ENCODE peak calls at places on chromosome 20, in seven cellular contexts. J is PC-9; U is CD8-positive, alpha-beta T cell; Y is lower lobe of right lung; P is K562; C is body of pancreas; Z is AG04450. K is an unnamed sample.

GRCh38 chr20:62837790-62838458 is 21.1 kb downstream of the COL9A3 start:
- DNase-seq in C (peak; percentile 61), Y (peak; percentile 66), P (no peak), J (peak; percentile 73), U (no peak), Z (no peak), K (no peak)

GRCh38 chr20:62045529-62046277 is 20.0 kb downstream of the TAF4 start:
- DNase-seq in U (no peak), Z (no peak), Y (peak; percentile 19), P (no peak), C (peak; percentile 1), J (no peak), K (no peak)

GRCh38 chr20:50127587-50128519 is 14.9 kb upstream of the UBE2V1 start:
- DNase-seq in C (no peak), P (no peak), U (no peak), J (no peak), Z (no peak), Y (no peak), K (no peak)

GRCh38 chr20:40897177-40897700 is 131.4 kb upstream of the TOP1 start:
- DNase-seq in U (no peak), Y (no peak), C (no peak), Z (peak; percentile 16), J (no peak), P (no peak), K (no peak)

GRCh38 chr20:24376523-24377085 is 92.8 kb upstream of the SYNDIG1 start:
- DNase-seq in Y (no peak), P (no peak), C (no peak), J (no peak), U (no peak), Z (peak; percentile 21), K (peak; percentile 8)

GRCh38 chr20:53621482-53622246 is 28.0 kb upstream of the ZNF217 start:
- DNase-seq in P (peak; percentile 59), U (no peak), J (peak; percentile 99), Z (no peak), C (peak; percentile 52), Y (no peak), K (peak; percentile 62)

GRCh38 chr20:57439432-57439831 is 48.2 kb downstream of the RBM38 start:
- DNase-seq in P (no peak), U (no peak), C (peak; percentile 92), Z (no peak), Y (peak; percentile 90), J (peak; percentile 70), K (no peak)

GRCh38 chr20:37656945-37657344 is 36.9 kb upstream of the CTNNBL1 start:
- DNase-seq in C (no peak), P (no peak), Z (no peak), U (no peak), J (no peak), Y (no peak), K (no peak)

GRCh38 chr20:45082468-45082867 is 18.5 kb downstream of the KCNS1 start:
- DNase-seq in U (no peak), J (no peak), Y (no peak), Z (no peak), C (no peak), P (no peak), K (no peak)

GRCh38 chr20:760751-761417 is 7.4 kb downstream of the SLC52A3 start:
- DNase-seq in Z (no peak), Y (peak; percentile 68), J (no peak), U (no peak), P (peak; percentile 77), C (peak; percentile 35), K (no peak)

GRCh38 chr20:5991623-5992441 is 41.4 kb downstream of the MCM8 start:
- DNase-seq in P (no peak), Y (no peak), J (no peak), C (no peak), Z (no peak), U (no peak), K (no peak)

GRCh38 chr20:2809690-2810089 is 5.1 kb upstream of the C20orf141 start:
- DNase-seq in C (no peak), U (no peak), Y (no peak), J (no peak), P (no peak), Z (no peak), K (no peak)

GRCh38 chr20:58224097-58224496 is 4.4 kb downstream of the ANKRD60 start:
- DNase-seq in Y (no peak), C (no peak), J (no peak), P (no peak), Z (no peak), U (no peak), K (no peak)

GRCh38 chr20:23446505-23446904 is 6.2 kb downstream of the CST11 start:
- DNase-seq in P (peak; percentile 43), Z (no peak), Y (no peak), U (no peak), C (peak; percentile 63), J (no peak), K (no peak)

GRCh38 chr20:595330-596308 is 14.5 kb downstream of the TCF15 start:
- DNase-seq in Y (no peak), Z (no peak), P (no peak), U (no peak), J (no peak), C (no peak), K (no peak)

GRCh38 chr20:44691424-44692423 is 23.4 kb upstream of the CCN5 start:
- DNase-seq in J (no peak), U (no peak), Y (no peak), C (no peak), P (no peak), Z (no peak), K (no peak)

GRCh38 chr20:49028684-49029083 is 17.4 kb upstream of the CSE1L start:
- DNase-seq in U (no peak), J (no peak), Z (no peak), C (no peak), Y (no peak), P (peak; percentile 32), K (no peak)

GRCh38 chr20:1427457-1428054 is 34.7 kb upstream of the FKBP1A start:
- DNase-seq in U (no peak), Y (no peak), Z (no peak), C (no peak), P (no peak), J (peak; percentile 36), K (no peak)

GRCh38 chr20:47318027-47318595 is 38.4 kb downstream of the ZMYND8 start:
- DNase-seq in U (no peak), Z (no peak), C (no peak), Y (peak; percentile 52), P (peak; percentile 35), J (peak; percentile 87), K (no peak)

GRCh38 chr20:57104113-57104512 is 162.3 kb downstream of the BMP7 start:
- DNase-seq in Y (no peak), C (no peak), J (no peak), U (no peak), P (no peak), Z (no peak), K (no peak)

GRCh38 chr20:46030290-46031013 is 1.4 kb downstream of the SLC12A5 start:
- DNase-seq in Y (no peak), U (no peak), Z (no peak), J (no peak), P (no peak), C (no peak), K (no peak)

GRCh38 chr20:63014710-63015109 is 7.9 kb upstream of the BHLHE23 start:
- DNase-seq in P (no peak), U (no peak), Y (no peak), J (no peak), Z (no peak), C (no peak), K (no peak)

GRCh38 chr20:23061713-23062561 is 12.5 kb upstream of the THBD start:
- DNase-seq in Z (peak; percentile 21), Y (peak; percentile 44), J (peak; percentile 52), U (no peak), P (no peak), C (no peak), K (no peak)

GRCh38 chr20:2865630-2866029 is 7.7 kb upstream of the PTPRA start:
- DNase-seq in P (peak; percentile 27), J (no peak), U (peak; percentile 24), Y (no peak), Z (no peak), C (no peak), K (no peak)

GRCh38 chr20:37261714-37262113 is at the start of gene GHRH:
- DNase-seq in Y (no peak), P (no peak), U (no peak), C (no peak), J (no peak), Z (no peak), K (no peak)

GRCh38 chr20:14951707-14952106 is 614.3 kb upstream of the FLRT3 start:
- DNase-seq in Y (no peak), U (no peak), P (no peak), Z (no peak), C (no peak), J (no peak), K (no peak)

GRCh38 chr20:34232494-34233087 is 8.6 kb upstream of the ASIP start:
- DNase-seq in J (no peak), C (no peak), Y (no peak), U (no peak), P (no peak), Z (no peak), K (no peak)

GRCh38 chr20:24102290-24102689 is 113.7 kb upstream of the GGTLC1 start:
- DNase-seq in Y (no peak), P (no peak), Z (no peak), U (no peak), C (no peak), J (peak; percentile 54), K (no peak)

GRCh38 chr20:35294293-35294685 is 2.1 kb upstream of the FAM83C start:
- DNase-seq in C (no peak), Z (no peak), Y (no peak), U (no peak), J (no peak), P (no peak), K (no peak)
- H3K27ac ChIP-seq in C (no peak overlapping the region), Z (no peak overlapping the region), Y (no peak overlapping the region), U (no peak overlapping the region), J (no peak overlapping the region), P (no peak overlapping the region), K (no peak overlapping the region)

GRCh38 chr20:64100566-64100888 is 6.8 kb downstream of the NPBWR2 start:
- DNase-seq in C (no peak), J (peak; percentile 34), P (no peak), U (no peak), Z (no peak), Y (no peak), K (no peak)
- H3K27ac ChIP-seq in C (no peak overlapping the region), J (no peak overlapping the region), P (no peak overlapping the region), U (no peak overlapping the region), Z (no peak overlapping the region), Y (no peak overlapping the region), K (no peak overlapping the region)

GRCh38 chr20:21167261-21167660 is 41.4 kb downstream of the KIZ start:
- DNase-seq in C (no peak), J (no peak), P (no peak), Y (no peak), U (no peak), Z (no peak), K (no peak)
- H3K27ac ChIP-seq in C (no peak overlapping the region), J (no peak overlapping the region), P (no peak overlapping the region), Y (no peak overlapping the region), U (no peak overlapping the region), Z (no peak overlapping the region), K (no peak overlapping the region)

DNA sequence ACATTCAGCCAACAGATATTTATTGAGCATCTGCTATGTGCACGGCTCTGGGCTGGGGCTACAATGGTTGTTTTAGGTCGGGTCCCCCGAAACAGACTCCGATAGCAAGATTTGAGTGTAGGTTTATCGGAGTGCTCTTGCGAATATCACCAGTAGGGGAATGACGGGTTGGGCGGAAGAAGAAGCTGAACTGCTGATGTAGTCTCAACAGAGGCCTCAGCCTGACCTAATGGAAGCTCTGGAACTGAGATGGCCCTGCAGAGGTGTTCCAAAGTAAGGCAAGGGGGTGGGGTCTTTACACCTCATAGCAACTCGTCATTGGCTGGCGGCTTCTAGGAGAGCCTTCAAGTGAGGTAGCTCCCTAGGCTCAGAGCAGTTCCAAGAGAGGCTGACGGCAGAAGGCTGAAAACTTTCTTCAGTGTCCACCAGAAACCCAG is 1.1 kb downstream of the L3MBTL1 start:
- DNase-seq in P (peak; percentile 58), J (no peak), C (no peak), Y (no peak), Z (no peak), U (no peak), K (no peak)
- H3K27ac ChIP-seq in P (no peak overlapping the region), J (no peak overlapping the region), C (no peak overlapping the region), Y (no peak overlapping the region), Z (no peak overlapping the region), U (no peak overlapping the region), K (no peak overlapping the region)

K was measured in epithelial cell of prostate.